ENCODE peak calls at places on chromosomes 4 and X, in nine cellular contexts. One of them, this sample, is unnamed.

GRCh38 chrX:4622768-4623167 is 909.3 kb upstream of the PRKX start:
- DNase-seq in heart left ventricle: no peak
- DNase-seq in right atrium auricular region: no peak
- DNase-seq in heart right ventricle: no peak
- DNase-seq in A549: no peak
- DNase-seq in breast epithelium: no peak
- DNase-seq in mesenchymal stem cell: no peak
- DNase-seq in RWPE2: no peak
- DNase-seq in left ventricle myocardium inferior: no peak
- DNase-seq in this sample: no peak

GRCh38 chr4:48738856-48739255 is 41.2 kb downstream of the FRYL start:
- DNase-seq in heart left ventricle: no peak
- DNase-seq in right atrium auricular region: no peak
- DNase-seq in heart right ventricle: no peak
- DNase-seq in A549: no peak
- DNase-seq in breast epithelium: no peak
- DNase-seq in mesenchymal stem cell: no peak
- DNase-seq in RWPE2: no peak
- DNase-seq in left ventricle myocardium inferior: no peak
- DNase-seq in this sample: no peak

GRCh38 chr4:211033-211511 is 86.8 kb downstream of the ZNF718 start:
- DNase-seq in heart left ventricle: no peak
- DNase-seq in right atrium auricular region: no peak
- DNase-seq in heart right ventricle: no peak
- DNase-seq in A549: no peak
- DNase-seq in breast epithelium: no peak
- DNase-seq in mesenchymal stem cell: no peak
- DNase-seq in RWPE2: no peak
- DNase-seq in left ventricle myocardium inferior: no peak
- DNase-seq in this sample: no peak

GRCh38 chr4:48877827-48878535 is 28.6 kb downstream of the OCIAD2 start:
- DNase-seq in heart left ventricle: no peak
- DNase-seq in right atrium auricular region: no peak
- DNase-seq in heart right ventricle: no peak
- DNase-seq in A549: no peak
- DNase-seq in breast epithelium: no peak
- DNase-seq in mesenchymal stem cell: no peak
- DNase-seq in RWPE2: no peak
- DNase-seq in left ventricle myocardium inferior: no peak
- DNase-seq in this sample: no peak

GRCh38 chr4:4640692-4641091 is 98.8 kb upstream of the STX18 start:
- DNase-seq in heart left ventricle: no peak
- DNase-seq in right atrium auricular region: no peak
- DNase-seq in heart right ventricle: no peak
- DNase-seq in A549: no peak
- DNase-seq in breast epithelium: no peak
- DNase-seq in mesenchymal stem cell: peak; percentile 24
- DNase-seq in RWPE2: no peak
- DNase-seq in left ventricle myocardium inferior: no peak
- DNase-seq in this sample: no peak

GRCh38 chr4:51842167-51842553 is 793 bp upstream of the DCUN1D4 start:
- DNase-seq in heart left ventricle: peak; percentile 23
- DNase-seq in right atrium auricular region: peak; percentile 63
- DNase-seq in heart right ventricle: peak; percentile 14
- DNase-seq in A549: no peak
- DNase-seq in breast epithelium: no peak
- DNase-seq in mesenchymal stem cell: no peak
- DNase-seq in RWPE2: no peak
- DNase-seq in left ventricle myocardium inferior: no peak
- DNase-seq in this sample: no peak

GRCh38 chrX:106946449-106946848 is 26.2 kb downstream of the CLDN2 start:
- DNase-seq in heart left ventricle: no peak
- DNase-seq in right atrium auricular region: no peak
- DNase-seq in heart right ventricle: no peak
- DNase-seq in A549: no peak
- DNase-seq in breast epithelium: no peak
- DNase-seq in mesenchymal stem cell: no peak
- DNase-seq in RWPE2: no peak
- DNase-seq in left ventricle myocardium inferior: no peak
- DNase-seq in this sample: no peak

GRCh38 chrX:107445146-107445545 is 4.3 kb upstream of the FRMPD3 start:
- DNase-seq in heart left ventricle: no peak
- DNase-seq in right atrium auricular region: no peak
- DNase-seq in heart right ventricle: no peak
- DNase-seq in A549: no peak
- DNase-seq in breast epithelium: no peak
- DNase-seq in mesenchymal stem cell: no peak
- DNase-seq in RWPE2: no peak
- DNase-seq in left ventricle myocardium inferior: no peak
- DNase-seq in this sample: no peak

GRCh38 chr4:147040874-147041273 is 95.2 kb upstream of the TTC29 start:
- DNase-seq in heart left ventricle: no peak
- DNase-seq in right atrium auricular region: no peak
- DNase-seq in heart right ventricle: no peak
- DNase-seq in A549: no peak
- DNase-seq in breast epithelium: no peak
- DNase-seq in mesenchymal stem cell: no peak
- DNase-seq in RWPE2: no peak
- DNase-seq in left ventricle myocardium inferior: no peak
- DNase-seq in this sample: no peak

GRCh38 chr4:145352438-145353145 is 129.1 kb upstream of the SMAD1 start:
- DNase-seq in heart left ventricle: no peak
- DNase-seq in right atrium auricular region: no peak
- DNase-seq in heart right ventricle: no peak
- DNase-seq in A549: no peak
- DNase-seq in breast epithelium: no peak
- DNase-seq in mesenchymal stem cell: no peak
- DNase-seq in RWPE2: no peak
- DNase-seq in left ventricle myocardium inferior: no peak
- DNase-seq in this sample: no peak

GRCh38 chrX:54492340-54492739 is 3.7 kb downstream of the FGD1 start:
- DNase-seq in heart left ventricle: no peak
- DNase-seq in right atrium auricular region: no peak
- DNase-seq in heart right ventricle: peak; percentile 18
- DNase-seq in A549: no peak
- DNase-seq in breast epithelium: no peak
- DNase-seq in mesenchymal stem cell: peak; percentile 41
- DNase-seq in RWPE2: no peak
- DNase-seq in left ventricle myocardium inferior: no peak
- DNase-seq in this sample: no peak

GRCh38 chrX:12997898-12998687 is 23.2 kb downstream of the TMSB4X start:
- DNase-seq in heart left ventricle: no peak
- DNase-seq in right atrium auricular region: no peak
- DNase-seq in heart right ventricle: no peak
- DNase-seq in A549: no peak
- DNase-seq in breast epithelium: no peak
- DNase-seq in mesenchymal stem cell: no peak
- DNase-seq in RWPE2: no peak
- DNase-seq in left ventricle myocardium inferior: no peak
- DNase-seq in this sample: no peak

GRCh38 chrX:13001097-13001496 is 26.2 kb downstream of the TMSB4X start:
- DNase-seq in heart left ventricle: no peak
- DNase-seq in right atrium auricular region: no peak
- DNase-seq in heart right ventricle: no peak
- DNase-seq in A549: no peak
- DNase-seq in breast epithelium: no peak
- DNase-seq in mesenchymal stem cell: no peak
- DNase-seq in RWPE2: no peak
- DNase-seq in left ventricle myocardium inferior: no peak
- DNase-seq in this sample: no peak

GRCh38 chrX:13001961-13002671 is 27.2 kb downstream of the TMSB4X start:
- DNase-seq in heart left ventricle: no peak
- DNase-seq in right atrium auricular region: no peak
- DNase-seq in heart right ventricle: no peak
- DNase-seq in A549: no peak
- DNase-seq in breast epithelium: no peak
- DNase-seq in mesenchymal stem cell: no peak
- DNase-seq in RWPE2: no peak
- DNase-seq in left ventricle myocardium inferior: no peak
- DNase-seq in this sample: no peak

GRCh38 chrX:12999422-12999821 is 24.5 kb downstream of the TMSB4X start:
- DNase-seq in heart left ventricle: no peak
- DNase-seq in right atrium auricular region: no peak
- DNase-seq in heart right ventricle: no peak
- DNase-seq in A549: no peak
- DNase-seq in breast epithelium: no peak
- DNase-seq in mesenchymal stem cell: no peak
- DNase-seq in RWPE2: no peak
- DNase-seq in left ventricle myocardium inferior: no peak
- DNase-seq in this sample: no peak

DNA sequence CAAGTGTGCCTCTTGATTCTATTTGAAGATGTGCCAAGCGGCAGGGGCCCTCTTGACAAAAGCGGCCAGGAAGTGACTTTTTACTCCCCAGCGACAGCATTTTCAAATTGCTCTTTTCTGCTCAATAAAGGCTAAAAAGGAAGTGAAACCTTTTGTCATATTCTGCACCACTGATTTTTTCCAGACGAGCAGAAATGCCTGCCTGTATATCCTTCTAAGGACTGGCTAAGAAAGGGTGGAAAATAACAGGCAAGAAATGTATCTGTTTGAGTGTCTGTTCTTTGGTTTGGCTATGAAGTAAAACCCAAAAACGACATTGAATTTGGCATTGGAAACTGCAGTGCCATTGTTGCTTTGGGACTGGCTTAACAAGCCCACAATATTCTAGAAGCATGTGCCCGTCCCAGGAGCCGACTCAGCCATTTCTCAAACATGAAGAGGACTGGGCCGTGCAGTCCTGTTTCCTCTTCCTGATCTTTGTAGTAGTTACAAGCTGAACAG is 25.5 kb downstream of the TMSB4X start:
- DNase-seq in heart left ventricle: no peak
- DNase-seq in right atrium auricular region: no peak
- DNase-seq in heart right ventricle: no peak
- DNase-seq in A549: no peak
- DNase-seq in breast epithelium: no peak
- DNase-seq in mesenchymal stem cell: no peak
- DNase-seq in RWPE2: no peak
- DNase-seq in left ventricle myocardium inferior: no peak
- DNase-seq in this sample: no peak
- H3K4me1 ChIP-seq in heart left ventricle: peaks cover 32% of the 10 kb centered on the region
- H3K4me1 ChIP-seq in right atrium auricular region: peaks cover 12% of the 10 kb centered on the region
- H3K4me1 ChIP-seq in heart right ventricle: peaks cover 38% of the 10 kb centered on the region
- H3K4me1 ChIP-seq in A549: peaks cover 61% of the 10 kb centered on the region
- H3K4me1 ChIP-seq in breast epithelium: no peaks in the 10 kb centered on the region
- H3K4me1 ChIP-seq in mesenchymal stem cell: no peaks in the 10 kb centered on the region
- H3K4me1 ChIP-seq in RWPE2: peaks cover 9% of the 10 kb centered on the region
- H3K4me1 ChIP-seq in left ventricle myocardium inferior: peaks cover 14% of the 10 kb centered on the region
- H3K4me1 ChIP-seq in this sample: peaks cover 44% of the 10 kb centered on the region

DNA sequence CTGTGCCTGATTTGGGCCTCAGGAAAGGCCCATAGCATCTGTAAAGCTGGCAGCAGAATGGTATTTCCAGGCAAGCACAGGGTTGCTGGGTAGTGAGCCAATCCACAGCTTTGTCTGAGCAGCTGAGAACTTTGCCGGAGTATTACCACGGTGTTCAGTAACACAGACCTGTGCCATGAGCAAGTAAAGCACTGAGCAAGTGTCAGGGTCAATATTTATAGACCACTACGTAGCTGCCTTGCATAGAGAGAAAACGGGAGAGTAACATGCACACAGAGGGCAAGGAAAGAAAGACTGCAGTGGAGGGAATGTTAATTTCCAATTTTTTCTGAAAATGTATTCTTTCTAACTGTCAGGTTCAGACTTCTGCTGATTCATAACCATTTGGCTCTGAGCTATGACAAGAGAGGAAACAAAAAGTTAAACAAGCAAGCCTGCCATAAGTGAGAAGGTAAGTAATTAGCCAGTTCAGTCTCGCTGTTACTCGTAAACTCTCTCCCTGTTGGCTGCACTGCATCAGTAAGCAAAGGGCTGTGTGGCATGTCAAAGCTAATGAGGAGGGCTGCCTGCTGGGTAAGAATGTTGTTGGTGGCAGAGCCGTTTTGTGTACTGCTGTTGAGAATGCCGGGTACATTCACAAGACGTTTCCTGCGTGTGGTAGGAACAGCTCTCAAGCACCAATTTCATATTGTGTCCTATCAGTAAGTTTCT is 238.1 kb downstream of the BMPR1B start:
- DNase-seq in heart left ventricle: peak; percentile 22
- DNase-seq in right atrium auricular region: no peak
- DNase-seq in heart right ventricle: no peak
- DNase-seq in A549: no peak
- DNase-seq in breast epithelium: no peak
- DNase-seq in mesenchymal stem cell: peak; percentile 12
- DNase-seq in RWPE2: no peak
- DNase-seq in left ventricle myocardium inferior: no peak
- DNase-seq in this sample: no peak
- H3K4me3 ChIP-seq in heart left ventricle: peak overlapping the region; percentile 39
- H3K4me3 ChIP-seq in right atrium auricular region: no peak overlapping the region
- H3K4me3 ChIP-seq in heart right ventricle: peak overlapping the region; percentile 31
- H3K4me3 ChIP-seq in A549: no peak overlapping the region
- H3K4me3 ChIP-seq in breast epithelium: no peak overlapping the region
- H3K4me3 ChIP-seq in mesenchymal stem cell: no peak overlapping the region
- H3K4me3 ChIP-seq in RWPE2: no peak overlapping the region
- H3K4me3 ChIP-seq in left ventricle myocardium inferior: peak overlapping the region; percentile 48
- H3K4me3 ChIP-seq in this sample: no peak overlapping the region

GRCh38 chr4:153467897-153468262 is 1.7 kb downstream of the TMEM131L start:
- DNase-seq in heart left ventricle: no peak
- DNase-seq in right atrium auricular region: no peak
- DNase-seq in heart right ventricle: no peak
- DNase-seq in A549: no peak
- DNase-seq in breast epithelium: no peak
- DNase-seq in mesenchymal stem cell: peak; percentile 20
- DNase-seq in RWPE2: no peak
- DNase-seq in left ventricle myocardium inferior: no peak
- DNase-seq in this sample: no peak

GRCh38 chr4:153465922-153466636 is at the start of gene TMEM131L:
- DNase-seq in heart left ventricle: peak; percentile 82
- DNase-seq in right atrium auricular region: no peak
- DNase-seq in heart right ventricle: peak; percentile 77
- DNase-seq in A549: peak; percentile 44
- DNase-seq in breast epithelium: no peak
- DNase-seq in mesenchymal stem cell: peak; percentile 71
- DNase-seq in RWPE2: no peak
- DNase-seq in left ventricle myocardium inferior: peak; percentile 71
- DNase-seq in this sample: peak; percentile 56

GRCh38 chr4:153466637-153467153 is 535 bp downstream of the TMEM131L start:
- DNase-seq in heart left ventricle: peak; percentile 30
- DNase-seq in right atrium auricular region: no peak
- DNase-seq in heart right ventricle: peak; percentile 31
- DNase-seq in A549: peak; percentile 13
- DNase-seq in breast epithelium: no peak
- DNase-seq in mesenchymal stem cell: no peak
- DNase-seq in RWPE2: no peak
- DNase-seq in left ventricle myocardium inferior: no peak
- DNase-seq in this sample: peak; percentile 11

GRCh38 chr4:153467154-153467896 is 1.2 kb downstream of the TMEM131L start:
- DNase-seq in heart left ventricle: peak; percentile 51
- DNase-seq in right atrium auricular region: no peak
- DNase-seq in heart right ventricle: peak; percentile 38
- DNase-seq in A549: peak; percentile 22
- DNase-seq in breast epithelium: peak; percentile 65
- DNase-seq in mesenchymal stem cell: peak; percentile 19
- DNase-seq in RWPE2: no peak
- DNase-seq in left ventricle myocardium inferior: peak; percentile 36
- DNase-seq in this sample: peak; percentile 21

GRCh38 chr4:153468587-153468986 is 2.4 kb downstream of the TMEM131L start:
- DNase-seq in heart left ventricle: no peak
- DNase-seq in right atrium auricular region: no peak
- DNase-seq in heart right ventricle: no peak
- DNase-seq in A549: no peak
- DNase-seq in breast epithelium: no peak
- DNase-seq in mesenchymal stem cell: no peak
- DNase-seq in RWPE2: no peak
- DNase-seq in left ventricle myocardium inferior: no peak
- DNase-seq in this sample: no peak
- H3K27ac ChIP-seq in heart left ventricle: peak overlapping the region; percentile 93
- H3K27ac ChIP-seq in right atrium auricular region: no peak overlapping the region
- H3K27ac ChIP-seq in heart right ventricle: no peak overlapping the region
- H3K27ac ChIP-seq in A549: no peak overlapping the region
- H3K27ac ChIP-seq in breast epithelium: no peak overlapping the region
- H3K27ac ChIP-seq in mesenchymal stem cell: no peak overlapping the region
- H3K27ac ChIP-seq in RWPE2: no peak overlapping the region
- H3K27ac ChIP-seq in left ventricle myocardium inferior: peak overlapping the region; percentile 24
- H3K27ac ChIP-seq in this sample: peak overlapping the region; percentile 90

GRCh38 chr4:17807446-17807845 is 3.1 kb downstream of the DCAF16 start:
- DNase-seq in heart left ventricle: no peak
- DNase-seq in right atrium auricular region: no peak
- DNase-seq in heart right ventricle: no peak
- DNase-seq in A549: no peak
- DNase-seq in breast epithelium: no peak
- DNase-seq in mesenchymal stem cell: no peak
- DNase-seq in RWPE2: no peak
- DNase-seq in left ventricle myocardium inferior: no peak
- DNase-seq in this sample: no peak
- H3K4me1 ChIP-seq in heart left ventricle: peaks cover 44% of the 10 kb centered on the region
- H3K4me1 ChIP-seq in right atrium auricular region: peaks cover 44% of the 10 kb centered on the region
- H3K4me1 ChIP-seq in heart right ventricle: peaks cover 53% of the 10 kb centered on the region
- H3K4me1 ChIP-seq in A549: peaks cover 18% of the 10 kb centered on the region
- H3K4me1 ChIP-seq in breast epithelium: no peaks in the 10 kb centered on the region
- H3K4me1 ChIP-seq in mesenchymal stem cell: no peaks in the 10 kb centered on the region
- H3K4me1 ChIP-seq in RWPE2: peaks cover 20% of the 10 kb centered on the region
- H3K4me1 ChIP-seq in left ventricle myocardium inferior: peaks cover 58% of the 10 kb centered on the region
- H3K4me1 ChIP-seq in this sample: peaks cover 18% of the 10 kb centered on the region

This sample was measured in effector memory CD4-positive, alpha-beta T cell.